ENCODE peak calls at places on chromosomes 3 and 15, in four cellular contexts. R is IMR-90, M is GM12878, N is K562. S is an unnamed sample.

GRCh38 chr3:13280122-13280790 is 139.9 kb downstream of the NUP210 start:
- DNase-seq in M (no peak), N (no peak), R (no peak), S (no peak)

GRCh38 chr3:13174803-13175135 is 101.5 kb upstream of the IQSEC1 start:
- DNase-seq in R (no peak), M (no peak), N (no peak), S (no peak)

GRCh38 chr3:141933421-141934300 is 57.2 kb downstream of the ATP1B3 start:
- DNase-seq in R (no peak), M (no peak), N (no peak), S (no peak)

GRCh38 chr3:110015231-110015963 is 678.1 kb upstream of the DPPA4 start:
- DNase-seq in M (no peak), R (no peak), N (no peak), S (no peak)

GRCh38 chr15:66775127-66776105 is 73.4 kb downstream of the SMAD6 start:
- DNase-seq in N (no peak), R (no peak), M (no peak), S (no peak)

GRCh38 chr3:53677406-53677805 is 168.8 kb downstream of the CHDH start:
- DNase-seq in R (no peak), N (no peak), M (no peak), S (no peak)

GRCh38 chr3:104503022-104503421 is 863.7 kb upstream of the ALCAM start:
- DNase-seq in R (no peak), N (no peak), M (no peak), S (no peak)

GRCh38 chr3:134978658-134979057 is 183.6 kb downstream of the EPHB1 start:
- DNase-seq in R (no peak), M (no peak), N (no peak), S (no peak)

GRCh38 chr15:33074942-33075341 is 119.6 kb downstream of the FMN1 start:
- DNase-seq in N (no peak), R (no peak), M (no peak), S (no peak)

GRCh38 chr15:73969151-73969759 is 22.8 kb downstream of the STOML1 start:
- DNase-seq in R (no peak), N (no peak), M (no peak), S (no peak)

GRCh38 chr15:31325432-31325975 is 1.1 kb upstream of the KLF13 start:
- DNase-seq in R (peak), N (peak), M (no peak), S (no peak)

GRCh38 chr3:160381470-160381869 is 17.6 kb downstream of the IFT80 start:
- DNase-seq in R (peak), N (no peak), M (no peak), S (no peak)

GRCh38 chr15:74269362-74270035 is 33.4 kb downstream of the CCDC33 start:
- DNase-seq in R (no peak), M (no peak), N (no peak), S (no peak)

GRCh38 chr3:49346797-49347251 is 7.0 kb upstream of the USP4 start:
- DNase-seq in R (peak), N (no peak), M (no peak), S (no peak)

GRCh38 chr3:16936233-16936632 is 51.5 kb downstream of the PLCL2 start:
- DNase-seq in M (no peak), R (no peak), N (peak), S (no peak)
- TF ChIP-seq FOS in M (no peak), R (no peak), N (no peak), S (no peak)

GRCh38 chr3:65953881-65954733 is 84.6 kb downstream of the MAGI1 start:
- DNase-seq in N (no peak), M (no peak), R (no peak), S (peak)
- TF ChIP-seq FOS in N (no peak), M (no peak), R (no peak), S (peak)

DNA sequence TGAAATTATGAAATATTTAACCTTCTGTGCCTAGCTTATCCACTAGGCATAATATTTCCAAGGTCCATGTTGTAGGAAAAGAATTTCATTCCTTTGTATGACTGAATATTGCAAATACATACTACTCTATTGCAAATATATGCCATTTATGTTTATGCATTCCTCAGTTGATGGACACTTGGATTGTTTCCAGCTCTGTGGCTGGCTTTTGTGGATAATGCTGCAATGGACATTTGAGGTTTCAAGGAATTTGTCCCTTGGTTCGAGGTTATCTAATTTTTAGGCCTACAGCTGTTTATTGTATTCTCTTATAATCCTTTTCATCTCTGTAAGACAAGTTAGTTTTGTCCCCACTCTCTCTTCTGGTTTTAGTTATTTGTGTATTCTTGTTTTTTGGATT is 7.7 kb upstream of the AADACL2 start:
- DNase-seq in M (no peak), R (no peak), N (peak), S (no peak)
- TF ChIP-seq FOS in M (no peak), R (no peak), N (no peak), S (no peak)

GRCh38 chr3:177672252-177672911 is 475.1 kb upstream of the TBL1XR1 start:
- DNase-seq in M (no peak), N (peak), R (no peak), S (no peak)
- TF ChIP-seq FOS in M (no peak), N (no peak), R (no peak), S (no peak)

DNA sequence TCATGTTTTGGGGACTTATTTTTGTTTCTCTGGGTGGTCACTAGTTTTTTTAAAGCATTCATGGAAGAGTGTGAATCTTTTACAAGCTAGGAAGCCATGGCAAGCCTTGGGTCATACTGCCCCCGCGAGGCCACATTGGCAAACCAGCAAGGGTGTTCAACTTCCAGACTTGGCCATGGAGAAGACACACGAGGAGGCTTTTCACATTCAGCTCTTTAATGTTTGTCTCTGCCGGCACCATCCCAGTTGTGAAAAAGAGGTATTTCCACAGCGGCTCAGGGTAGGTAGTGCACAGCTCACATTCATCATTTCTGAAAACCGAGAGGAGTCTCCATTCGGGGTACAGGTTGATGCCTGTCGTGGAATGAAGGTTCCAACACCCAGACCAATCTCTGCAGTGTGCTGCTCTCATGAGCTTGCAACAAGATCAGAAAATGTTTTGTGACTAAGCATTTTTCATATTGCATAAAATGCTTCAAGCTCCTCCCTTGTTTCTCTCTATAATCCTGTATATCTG is 7.7 kb downstream of the CCR5 start:
- DNase-seq in M (no peak), N (peak), R (peak), S (peak)
- TF ChIP-seq FOS in M (no peak), N (no peak), R (no peak), S (no peak)

DNA sequence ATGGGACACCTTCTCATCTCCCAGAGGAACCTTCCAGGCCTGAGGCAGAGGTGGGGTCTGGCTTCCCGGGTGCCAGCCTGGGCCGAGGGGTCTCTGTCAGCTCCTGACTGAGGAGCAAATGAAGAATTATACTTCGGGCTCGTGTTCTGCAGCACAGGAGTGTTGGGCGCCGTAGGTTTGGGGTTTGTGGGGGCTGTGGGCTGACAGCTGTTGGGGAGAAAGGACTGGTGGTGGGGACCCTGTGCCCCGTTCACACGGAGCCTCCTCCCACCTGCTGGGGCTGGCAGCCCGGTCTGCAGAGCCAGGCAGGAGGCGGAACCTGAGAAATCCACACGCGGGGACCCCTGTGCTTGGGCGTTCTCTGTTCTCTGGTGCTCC is 59.7 kb downstream of the ADAMTS7 start:
- DNase-seq in N (no peak), R (no peak), M (no peak), S (no peak)
- TF ChIP-seq FOS in N (no peak), R (no peak), M (no peak), S (no peak)

DNA sequence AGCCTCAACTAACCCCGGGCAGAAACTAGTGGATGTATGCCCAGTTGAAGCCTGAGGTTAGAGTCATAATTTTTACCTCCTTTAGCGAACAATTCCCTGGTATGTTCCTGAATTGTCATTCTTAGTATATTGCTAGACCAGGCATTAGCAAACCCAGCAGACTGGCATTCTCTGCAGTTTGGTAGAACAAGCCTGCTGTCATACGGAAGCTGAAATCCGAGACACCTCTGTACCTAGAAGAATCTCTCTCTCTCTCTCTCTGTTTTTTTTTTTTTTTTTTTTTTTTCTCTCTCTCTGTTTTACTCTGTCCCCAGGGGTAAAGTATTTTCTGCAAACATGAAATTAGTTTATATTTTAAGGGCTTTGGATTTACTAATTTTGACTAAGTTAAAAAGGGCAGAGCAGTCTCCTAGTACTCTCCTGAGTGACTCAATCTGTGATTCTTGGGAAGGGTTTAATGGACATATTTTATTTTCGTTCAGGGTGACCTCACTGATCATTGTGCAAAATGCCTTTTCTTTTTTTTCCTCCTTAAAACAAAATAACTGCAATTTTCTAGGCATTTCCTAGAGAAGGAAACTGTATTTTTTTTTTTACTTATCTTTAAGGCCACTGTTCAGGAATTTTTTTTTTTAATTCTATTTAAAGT is 133.6 kb upstream of the ICE2 start:
- DNase-seq in R (no peak), M (no peak), N (no peak), S (no peak)
- TF ChIP-seq FOS in R (no peak), M (no peak), N (no peak), S (no peak)

GRCh38 chr3:150744041-150745026 is 18.6 kb downstream of the SIAH2 start:
- DNase-seq in N (no peak), R (no peak), M (no peak), S (no peak)
- TF ChIP-seq FOS in N (no peak), R (no peak), M (no peak), S (no peak)

S was measured in endothelial cell of umbilical vein.